ENCODE peak calls at places on chromosomes 6 and 20, in seven cellular contexts. One of them, this sample, is unnamed. For H3K4me1 and H3K27me3, the result is how much of the 10 kb centered on the place peaks cover.

GRCh38 chr6:3296537-3297453 is 38.0 kb downstream of the PSMG4 start:
- DNase-seq in heart left ventricle: no peak
- DNase-seq in neural progenitor cell: no peak
- DNase-seq in DND-41: no peak
- DNase-seq in IMR-90: peak
- DNase-seq in ovary: no peak
- DNase-seq in hepatocyte: no peak
- DNase-seq in this sample: no peak

GRCh38 chr20:55583036-55583435 is 422.3 kb downstream of the CBLN4 start:
- DNase-seq in heart left ventricle: no peak
- DNase-seq in neural progenitor cell: no peak
- DNase-seq in DND-41: no peak
- DNase-seq in IMR-90: no peak
- DNase-seq in ovary: no peak
- DNase-seq in hepatocyte: no peak
- DNase-seq in this sample: no peak

GRCh38 chr6:73878403-73878802 is 182.4 kb downstream of the CD109 start:
- DNase-seq in heart left ventricle: no peak
- DNase-seq in neural progenitor cell: no peak
- DNase-seq in DND-41: no peak
- DNase-seq in IMR-90: no peak
- DNase-seq in ovary: no peak
- DNase-seq in hepatocyte: peak
- DNase-seq in this sample: no peak

GRCh38 chr6:13536796-13537526 is 37.4 kb upstream of the SIRT5 start:
- DNase-seq in heart left ventricle: no peak
- DNase-seq in neural progenitor cell: no peak
- DNase-seq in DND-41: no peak
- DNase-seq in IMR-90: no peak
- DNase-seq in ovary: no peak
- DNase-seq in hepatocyte: no peak
- DNase-seq in this sample: no peak

GRCh38 chr6:154754152-154754551 is 20.9 kb downstream of the SCAF8 start:
- DNase-seq in heart left ventricle: no peak
- DNase-seq in neural progenitor cell: no peak
- DNase-seq in DND-41: no peak
- DNase-seq in IMR-90: peak
- DNase-seq in ovary: no peak
- DNase-seq in hepatocyte: no peak
- DNase-seq in this sample: no peak

GRCh38 chr6:36650848-36651247 is 27.7 kb upstream of the CDKN1A start:
- DNase-seq in heart left ventricle: no peak
- DNase-seq in neural progenitor cell: no peak
- DNase-seq in DND-41: no peak
- DNase-seq in IMR-90: no peak
- DNase-seq in ovary: no peak
- DNase-seq in hepatocyte: no peak
- DNase-seq in this sample: no peak

GRCh38 chr6:69416739-69417138 is 380.1 kb downstream of the LMBRD1 start:
- DNase-seq in heart left ventricle: no peak
- DNase-seq in neural progenitor cell: no peak
- DNase-seq in DND-41: no peak
- DNase-seq in IMR-90: no peak
- DNase-seq in ovary: no peak
- DNase-seq in hepatocyte: no peak
- DNase-seq in this sample: no peak

GRCh38 chr6:159759645-159760044 is 2.2 kb upstream of the ACAT2 start:
- DNase-seq in heart left ventricle: no peak
- DNase-seq in neural progenitor cell: no peak
- DNase-seq in DND-41: no peak
- DNase-seq in IMR-90: no peak
- DNase-seq in ovary: no peak
- DNase-seq in hepatocyte: no peak
- DNase-seq in this sample: no peak

GRCh38 chr20:58407966-58408557 is 19.0 kb downstream of the VAPB start:
- DNase-seq in heart left ventricle: no peak
- DNase-seq in neural progenitor cell: no peak
- DNase-seq in DND-41: no peak
- DNase-seq in IMR-90: no peak
- DNase-seq in ovary: no peak
- DNase-seq in hepatocyte: no peak
- DNase-seq in this sample: no peak

GRCh38 chr6:74964871-74965441 is 240.9 kb downstream of the COL12A1 start:
- DNase-seq in heart left ventricle: no peak
- DNase-seq in neural progenitor cell: no peak
- DNase-seq in DND-41: no peak
- DNase-seq in IMR-90: peak
- DNase-seq in ovary: no peak
- DNase-seq in hepatocyte: no peak
- DNase-seq in this sample: no peak

GRCh38 chr20:38260378-38261053 is at the start of gene KIAA1755:
- DNase-seq in heart left ventricle: peak
- DNase-seq in neural progenitor cell: peak
- DNase-seq in DND-41: no peak
- DNase-seq in IMR-90: no peak
- DNase-seq in ovary: peak
- DNase-seq in hepatocyte: peak
- DNase-seq in this sample: no peak

GRCh38 chr20:46051556-46052323 is 22.7 kb downstream of the SLC12A5 start:
- DNase-seq in heart left ventricle: no peak
- DNase-seq in neural progenitor cell: no peak
- DNase-seq in DND-41: no peak
- DNase-seq in IMR-90: peak
- DNase-seq in ovary: no peak
- DNase-seq in hepatocyte: no peak
- DNase-seq in this sample: no peak

GRCh38 chr6:137297887-137298286 is 78.7 kb upstream of the IFNGR1 start:
- DNase-seq in heart left ventricle: peak
- DNase-seq in neural progenitor cell: peak
- DNase-seq in DND-41: no peak
- DNase-seq in IMR-90: peak
- DNase-seq in ovary: peak
- DNase-seq in hepatocyte: no peak
- DNase-seq in this sample: no peak

GRCh38 chr6:157253017-157253416 is 70.3 kb downstream of the TMEM242 start:
- DNase-seq in heart left ventricle: no peak
- DNase-seq in neural progenitor cell: no peak
- DNase-seq in DND-41: no peak
- DNase-seq in IMR-90: no peak
- DNase-seq in ovary: no peak
- DNase-seq in hepatocyte: no peak
- DNase-seq in this sample: no peak

GRCh38 chr6:79993012-79993910 is 11.2 kb upstream of the TTK start:
- DNase-seq in heart left ventricle: no peak
- DNase-seq in neural progenitor cell: no peak
- DNase-seq in DND-41: no peak
- DNase-seq in IMR-90: no peak
- DNase-seq in ovary: no peak
- DNase-seq in hepatocyte: no peak
- DNase-seq in this sample: no peak

GRCh38 chr6:105608711-105609374 is 206.0 kb upstream of the PREP start:
- DNase-seq in heart left ventricle: no peak
- DNase-seq in neural progenitor cell: no peak
- DNase-seq in DND-41: no peak
- DNase-seq in IMR-90: peak
- DNase-seq in ovary: no peak
- DNase-seq in hepatocyte: peak
- DNase-seq in this sample: no peak

GRCh38 chr20:33781133-33781532 is 30.0 kb upstream of the CHMP4B start:
- DNase-seq in heart left ventricle: no peak
- DNase-seq in neural progenitor cell: no peak
- DNase-seq in DND-41: no peak
- DNase-seq in IMR-90: no peak
- DNase-seq in ovary: no peak
- DNase-seq in hepatocyte: no peak
- DNase-seq in this sample: no peak

GRCh38 chr20:31604567-31605030 is 490 bp upstream of the ID1 start:
- DNase-seq in heart left ventricle: no peak
- DNase-seq in neural progenitor cell: peak
- DNase-seq in DND-41: no peak
- DNase-seq in IMR-90: no peak
- DNase-seq in ovary: no peak
- DNase-seq in hepatocyte: no peak
- DNase-seq in this sample: no peak
- H3K4me1 ChIP-seq in heart left ventricle: under half
- H3K4me1 ChIP-seq in neural progenitor cell: under half
- H3K4me1 ChIP-seq in DND-41: under half
- H3K4me1 ChIP-seq in IMR-90: under half
- H3K4me1 ChIP-seq in ovary: under half
- H3K4me1 ChIP-seq in hepatocyte: under half
- H3K4me1 ChIP-seq in this sample: under half

DNA sequence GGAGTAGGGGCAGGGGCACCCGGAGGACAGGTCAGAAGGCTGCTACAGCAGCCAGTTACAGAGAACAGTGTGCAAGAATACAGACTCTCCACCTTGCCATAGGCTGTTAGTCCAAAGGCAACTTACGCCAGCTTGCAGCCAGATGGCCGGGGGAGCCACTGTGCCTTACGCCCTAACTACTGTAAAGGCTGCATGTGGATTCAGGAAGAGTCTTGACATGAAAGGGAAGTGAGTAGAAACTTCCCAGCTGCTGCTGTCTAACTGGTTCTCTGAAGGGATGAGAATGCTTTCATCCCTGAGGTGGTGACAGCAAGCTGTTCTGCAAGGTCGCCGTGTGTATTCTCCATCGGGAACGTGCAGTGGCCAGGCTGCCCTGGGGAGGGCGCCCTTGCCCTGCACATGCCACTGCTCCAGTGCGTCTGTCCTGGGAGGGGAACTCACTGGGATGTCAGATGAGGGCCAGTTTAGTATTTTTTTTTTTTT is 46.1 kb downstream of the LYRM4 start:
- DNase-seq in heart left ventricle: peak
- DNase-seq in neural progenitor cell: peak
- DNase-seq in DND-41: peak
- DNase-seq in IMR-90: peak
- DNase-seq in ovary: peak
- DNase-seq in hepatocyte: peak
- DNase-seq in this sample: no peak
- H3K27me3 ChIP-seq in heart left ventricle: under half
- H3K27me3 ChIP-seq in neural progenitor cell: under half
- H3K27me3 ChIP-seq in DND-41: under half
- H3K27me3 ChIP-seq in IMR-90: under half
- H3K27me3 ChIP-seq in ovary: under half
- H3K27me3 ChIP-seq in hepatocyte: under half
- H3K27me3 ChIP-seq in this sample: under half

GRCh38 chr6:27250955-27251671 is 3.6 kb downstream of the PRSS16 start:
- DNase-seq in heart left ventricle: no peak
- DNase-seq in neural progenitor cell: peak
- DNase-seq in DND-41: no peak
- DNase-seq in IMR-90: no peak
- DNase-seq in ovary: peak
- DNase-seq in hepatocyte: peak
- DNase-seq in this sample: peak

GRCh38 chr6:27251672-27252251 is 4.3 kb downstream of the PRSS16 start:
- DNase-seq in heart left ventricle: no peak
- DNase-seq in neural progenitor cell: peak
- DNase-seq in DND-41: no peak
- DNase-seq in IMR-90: peak
- DNase-seq in ovary: peak
- DNase-seq in hepatocyte: peak
- DNase-seq in this sample: peak

GRCh38 chr6:27247133-27247836 is at the start of gene PRSS16:
- DNase-seq in heart left ventricle: no peak
- DNase-seq in neural progenitor cell: no peak
- DNase-seq in DND-41: no peak
- DNase-seq in IMR-90: no peak
- DNase-seq in ovary: no peak
- DNase-seq in hepatocyte: no peak
- DNase-seq in this sample: no peak

GRCh38 chr6:27248783-27249182 is 1.3 kb downstream of the PRSS16 start:
- DNase-seq in heart left ventricle: no peak
- DNase-seq in neural progenitor cell: no peak
- DNase-seq in DND-41: no peak
- DNase-seq in IMR-90: no peak
- DNase-seq in ovary: no peak
- DNase-seq in hepatocyte: no peak
- DNase-seq in this sample: no peak

DNA sequence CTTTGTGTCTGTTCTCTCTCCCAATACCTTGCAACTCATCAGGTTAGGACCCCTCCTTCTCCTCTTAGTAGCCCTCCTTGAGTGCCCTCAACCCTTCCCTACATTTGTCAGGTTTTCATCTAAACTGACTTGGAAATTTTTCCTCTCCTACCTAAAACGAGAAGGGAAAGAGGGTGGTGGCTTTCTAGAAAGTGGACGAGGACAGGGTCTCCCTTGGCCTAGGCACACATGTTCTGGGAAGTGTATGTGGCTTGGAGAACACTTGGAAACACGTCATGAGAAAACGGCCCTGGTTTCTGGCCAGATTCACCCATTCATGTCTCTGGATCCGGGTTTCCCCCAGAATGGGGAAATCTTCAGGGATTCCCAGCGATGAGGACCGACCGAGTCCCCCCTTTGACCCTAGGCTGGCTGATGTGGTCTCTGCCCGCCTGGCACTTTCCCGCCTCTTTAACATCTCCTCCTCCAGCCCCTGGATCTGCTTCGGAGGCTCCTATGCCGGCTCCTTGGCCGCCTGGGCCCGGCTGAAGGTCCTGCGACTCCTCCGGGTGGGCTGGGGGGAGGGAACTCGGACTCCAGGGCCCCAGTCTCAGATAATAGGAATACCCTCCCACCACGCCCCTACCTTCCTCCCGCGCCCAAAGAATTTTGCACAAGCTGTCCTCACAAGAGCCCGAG is 2.9 kb downstream of the PRSS16 start:
- DNase-seq in heart left ventricle: no peak
- DNase-seq in neural progenitor cell: no peak
- DNase-seq in DND-41: no peak
- DNase-seq in IMR-90: no peak
- DNase-seq in ovary: no peak
- DNase-seq in hepatocyte: no peak
- DNase-seq in this sample: peak
- H3K4me3 ChIP-seq in heart left ventricle: no peak
- H3K4me3 ChIP-seq in neural progenitor cell: peak
- H3K4me3 ChIP-seq in DND-41: no peak
- H3K4me3 ChIP-seq in IMR-90: no peak
- H3K4me3 ChIP-seq in ovary: peak
- H3K4me3 ChIP-seq in hepatocyte: peak
- H3K4me3 ChIP-seq in this sample: peak

DNA sequence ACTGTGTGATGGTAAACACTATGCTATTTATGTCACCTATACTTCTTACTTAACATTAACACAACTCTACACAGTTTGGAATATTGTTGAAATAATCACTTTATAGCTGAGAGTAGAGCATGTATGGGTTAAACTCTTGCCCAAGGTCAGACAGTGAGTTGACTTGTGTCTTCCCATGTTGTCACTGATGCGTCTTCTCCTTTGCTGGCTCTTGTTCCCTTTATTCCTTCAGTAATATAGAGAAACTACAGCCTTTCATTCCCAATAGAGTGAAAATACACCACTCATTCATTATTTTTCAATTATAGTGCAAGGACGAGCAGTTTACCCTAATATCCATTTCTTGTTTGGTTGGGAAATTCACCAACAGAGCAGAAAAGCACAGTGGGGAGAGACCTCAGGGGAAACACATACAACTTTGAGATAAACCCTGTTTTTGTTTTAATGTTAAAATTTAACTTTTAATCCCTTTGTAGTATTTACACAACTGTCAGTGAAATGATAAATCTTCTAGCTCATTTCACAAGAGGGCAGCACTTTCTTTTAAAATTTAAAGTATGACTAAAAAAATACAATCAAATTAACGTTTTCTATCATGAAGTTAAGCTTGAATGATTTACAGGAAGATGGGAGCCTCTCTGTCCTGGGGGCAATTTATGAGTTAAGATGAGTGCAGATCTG is 363.0 kb downstream of the UTRN start:
- DNase-seq in heart left ventricle: no peak
- DNase-seq in neural progenitor cell: no peak
- DNase-seq in DND-41: no peak
- DNase-seq in IMR-90: no peak
- DNase-seq in ovary: no peak
- DNase-seq in hepatocyte: no peak
- DNase-seq in this sample: no peak
- H3K4me1 ChIP-seq in heart left ventricle: under half
- H3K4me1 ChIP-seq in neural progenitor cell: half or more
- H3K4me1 ChIP-seq in DND-41: under half
- H3K4me1 ChIP-seq in IMR-90: under half
- H3K4me1 ChIP-seq in ovary: under half
- H3K4me1 ChIP-seq in hepatocyte: under half
- H3K4me1 ChIP-seq in this sample: under half

This sample was measured in lung.